ENCODE peak calls at places on chromosomes 6 and 20, in eight cellular contexts. Z, U, K, A, E, T, R and N are unnamed samples.

GRCh38 chr6:125947581-125947980 is 9.0 kb upstream of the HINT3 start:
- DNase-seq in Z (no peak), U (peak), K (no peak), A (no peak), E (peak), T (no peak), R (no peak), N (peak)

GRCh38 chr20:8421981-8422380 is 289.9 kb downstream of the PLCB1 start:
- DNase-seq in Z (no peak), U (no peak), K (no peak), A (no peak), E (peak), T (peak), R (no peak), N (no peak)

GRCh38 chr20:61804896-61805295 is 260.8 kb downstream of the TAF4 start:
- DNase-seq in Z (no peak), U (no peak), K (no peak), A (no peak), E (peak), T (no peak), R (no peak), N (peak)

GRCh38 chr20:61874421-61875068 is 191.1 kb downstream of the TAF4 start:
- DNase-seq in Z (no peak), U (peak), K (no peak), A (peak), E (peak), T (peak), R (peak), N (peak)

GRCh38 chr6:12557760-12558159 is 158.8 kb upstream of the PHACTR1 start:
- DNase-seq in Z (no peak), U (peak), K (no peak), A (no peak), E (no peak), T (no peak), R (no peak), N (no peak)

GRCh38 chr6:8939615-8940014 is 504.3 kb upstream of the SLC35B3 start:
- DNase-seq in Z (no peak), U (no peak), K (no peak), A (no peak), E (no peak), T (no peak), R (no peak), N (peak)

GRCh38 chr20:50802289-50802688 is 7.4 kb downstream of the BCAS4 start:
- DNase-seq in Z (no peak), U (no peak), K (no peak), A (no peak), E (no peak), T (no peak), R (no peak), N (no peak)

GRCh38 chr6:106875782-106876321 is 98.7 kb downstream of the CD24 start:
- DNase-seq in Z (no peak), U (no peak), K (no peak), A (no peak), E (no peak), T (no peak), R (no peak), N (no peak)

GRCh38 chr6:33578588-33579011 is 1.5 kb downstream of the BAK1 start:
- DNase-seq in Z (no peak), U (no peak), K (no peak), A (no peak), E (no peak), T (no peak), R (no peak), N (no peak)

GRCh38 chr6:38973178-38974057 is 75.2 kb upstream of the GLP1R start:
- DNase-seq in Z (peak), U (peak), K (no peak), A (no peak), E (peak), T (peak), R (no peak), N (peak)

GRCh38 chr6:117317261-117317660 is 51.9 kb downstream of the VGLL2 start:
- DNase-seq in Z (no peak), U (peak), K (no peak), A (no peak), E (peak), T (peak), R (no peak), N (peak)

GRCh38 chr20:10978713-10979112 is 304.9 kb upstream of the JAG1 start:
- DNase-seq in Z (no peak), U (no peak), K (no peak), A (peak), E (no peak), T (no peak), R (no peak), N (no peak)

GRCh38 chr6:159134701-159135364 is 34.4 kb upstream of the FNDC1 start:
- DNase-seq in Z (peak), U (peak), K (peak), A (peak), E (peak), T (peak), R (peak), N (peak)

GRCh38 chr6:35499372-35499771 is 2.5 kb upstream of the TEAD3 start:
- DNase-seq in Z (no peak), U (no peak), K (no peak), A (no peak), E (no peak), T (no peak), R (no peak), N (no peak)

GRCh38 chr6:80544500-80545055 is 438.1 kb downstream of the BCKDHB start:
- DNase-seq in Z (no peak), U (peak), K (no peak), A (no peak), E (peak), T (no peak), R (no peak), N (no peak)

GRCh38 chr6:50820590-50821234 is 2.0 kb downstream of the TFAP2B start:
- DNase-seq in Z (no peak), U (no peak), K (no peak), A (no peak), E (no peak), T (no peak), R (no peak), N (no peak)

GRCh38 chr6:80969439-80969838 is 783.0 kb downstream of the TENT5A start:
- DNase-seq in Z (no peak), U (no peak), K (no peak), A (no peak), E (peak), T (no peak), R (no peak), N (peak)

GRCh38 chr6:117397536-117398227 is 28.1 kb downstream of the ROS1 start:
- DNase-seq in Z (no peak), U (peak), K (no peak), A (no peak), E (peak), T (no peak), R (no peak), N (no peak)

GRCh38 chr6:110180228-110181008 is at the start of gene CDC40:
- DNase-seq in Z (peak), U (no peak), K (peak), A (peak), E (no peak), T (no peak), R (peak), N (no peak)

GRCh38 chr20:57428611-57429496 is 37.7 kb downstream of the RBM38 start:
- DNase-seq in Z (no peak), U (no peak), K (no peak), A (no peak), E (no peak), T (no peak), R (no peak), N (no peak)

GRCh38 chr6:19465240-19465639 is 371.9 kb upstream of the ID4 start:
- DNase-seq in Z (no peak), U (no peak), K (no peak), A (peak), E (no peak), T (no peak), R (no peak), N (no peak)

GRCh38 chr20:40525356-40525755 is 163.7 kb downstream of the MAFB start:
- DNase-seq in Z (no peak), U (peak), K (no peak), A (no peak), E (no peak), T (no peak), R (no peak), N (peak)

GRCh38 chr6:106119526-106119925 is 33.4 kb downstream of the PRDM1 start:
- DNase-seq in Z (no peak), U (no peak), K (no peak), A (no peak), E (no peak), T (no peak), R (no peak), N (no peak)

GRCh38 chr6:136525586-136526195 is 24.5 kb downstream of the MAP7 start:
- DNase-seq in Z (no peak), U (no peak), K (no peak), A (no peak), E (peak), T (no peak), R (no peak), N (peak)

GRCh38 chr6:2179950-2180349 is 65.5 kb downstream of the GMDS start:
- DNase-seq in Z (no peak), U (peak), K (no peak), A (no peak), E (peak), T (no peak), R (no peak), N (peak)

GRCh38 chr6:90217621-90218496 is 78.8 kb downstream of the BACH2 start:
- DNase-seq in Z (no peak), U (no peak), K (peak), A (peak), E (no peak), T (no peak), R (no peak), N (no peak)

GRCh38 chr20:58407966-58408557 is 19.0 kb downstream of the VAPB start:
- DNase-seq in Z (no peak), U (peak), K (no peak), A (no peak), E (peak), T (no peak), R (no peak), N (no peak)

GRCh38 chr6:111468329-111469012 is 14.5 kb downstream of the REV3L start:
- DNase-seq in Z (no peak), U (peak), K (no peak), A (no peak), E (no peak), T (no peak), R (no peak), N (peak)

GRCh38 chr6:20717743-20718142 is 183.5 kb downstream of the CDKAL1 start:
- DNase-seq in Z (no peak), U (no peak), K (no peak), A (no peak), E (no peak), T (no peak), R (no peak), N (no peak)

GRCh38 chr6:99802396-99803031 is 191.5 kb downstream of the MCHR2 start:
- DNase-seq in Z (no peak), U (no peak), K (no peak), A (no peak), E (no peak), T (peak), R (peak), N (no peak)

GRCh38 chr6:153980176-153980575 is 58.9 kb upstream of the OPRM1 start:
- DNase-seq in Z (no peak), U (peak), K (no peak), A (no peak), E (no peak), T (no peak), R (no peak), N (no peak)

GRCh38 chr20:35344354-35344837 is 52.2 kb upstream of the FAM83C start:
- DNase-seq in Z (no peak), U (peak), K (no peak), A (no peak), E (peak), T (no peak), R (no peak), N (peak)

GRCh38 chr6:134464690-134465411 is 146.9 kb upstream of the SGK1 start:
- DNase-seq in Z (no peak), U (peak), K (no peak), A (no peak), E (peak), T (peak), R (no peak), N (peak)

GRCh38 chr20:63628246-63628975 is 1.5 kb upstream of the GMEB2 start:
- DNase-seq in Z (peak), U (peak), K (no peak), A (peak), E (peak), T (peak), R (no peak), N (peak)

GRCh38 chr20:56974499-56975250 is 291.8 kb downstream of the BMP7 start:
- DNase-seq in Z (no peak), U (peak), K (no peak), A (peak), E (peak), T (peak), R (peak), N (peak)

GRCh38 chr6:169906741-169907418 is 155.5 kb downstream of the ERMARD start:
- DNase-seq in Z (no peak), U (no peak), K (no peak), A (no peak), E (no peak), T (no peak), R (no peak), N (no peak)

GRCh38 chr6:138103876-138104275 is 3.3 kb downstream of the PERP start:
- DNase-seq in Z (no peak), U (no peak), K (no peak), A (no peak), E (no peak), T (no peak), R (no peak), N (no peak)

GRCh38 chr6:21728141-21728540 is 134.6 kb downstream of the SOX4 start:
- DNase-seq in Z (no peak), U (no peak), K (no peak), A (no peak), E (no peak), T (no peak), R (no peak), N (no peak)

GRCh38 chr6:85460951-85461805 is 11.3 kb downstream of the NT5E start:
- DNase-seq in Z (peak), U (peak), K (no peak), A (no peak), E (peak), T (no peak), R (no peak), N (peak)